ENCODE peak calls at places on chromosome 1, in seven cellular contexts. N, X, K, R, U, P and I are unnamed samples.

GRCh38 chr1:923131-923990 is at the start of gene SAMD11:
- DNase-seq in K (peak; percentile 88), U (peak; percentile 68), P (peak; percentile 40), N (peak; percentile 80), X (peak; percentile 94), R (peak; percentile 51), I (peak; percentile 88)

GRCh38 chr1:234758851-234759250 is 148.9 kb upstream of the IRF2BP2 start:
- DNase-seq in U (no peak), N (peak; percentile 45), P (no peak), X (no peak), R (no peak), K (no peak), I (peak; percentile 59)

GRCh38 chr1:4687943-4688342 is 33.5 kb downstream of the AJAP1 start:
- DNase-seq in P (no peak), X (no peak), U (no peak), R (no peak), N (no peak), K (no peak), I (no peak)

GRCh38 chr1:75345538-75346292 is 211.5 kb downstream of the LHX8 start:
- DNase-seq in U (no peak), X (no peak), N (peak; percentile 52), P (no peak), K (no peak), R (no peak), I (peak; percentile 6)

GRCh38 chr1:200336111-200336845 is 73.6 kb downstream of the ZNF281 start:
- DNase-seq in N (peak; percentile 60), P (peak; percentile 53), K (no peak), R (no peak), X (no peak), U (no peak), I (peak; percentile 76)

GRCh38 chr1:37274491-37274890 is 199.9 kb upstream of the ZC3H12A start:
- DNase-seq in N (no peak), K (no peak), R (no peak), P (no peak), U (peak; percentile 54), X (no peak), I (no peak)

GRCh38 chr1:176450526-176450925 is 12.4 kb upstream of the PAPPA2 start:
- DNase-seq in R (no peak), N (no peak), U (no peak), K (no peak), X (no peak), P (no peak), I (no peak)

GRCh38 chr1:67817319-67817718 is 15.9 kb downstream of the GNG12 start:
- DNase-seq in K (no peak), R (no peak), P (no peak), N (no peak), X (no peak), U (no peak), I (no peak)

GRCh38 chr1:19121192-19121591 is 88.9 kb downstream of the UBR4 start:
- DNase-seq in U (no peak), K (no peak), P (no peak), N (no peak), R (no peak), X (no peak), I (no peak)

GRCh38 chr1:164188507-164188906 is 370.5 kb upstream of the PBX1 start:
- DNase-seq in R (no peak), U (no peak), K (no peak), N (no peak), P (no peak), X (peak; percentile 38), I (no peak)

GRCh38 chr1:159913451-159914192 is 11.7 kb downstream of the TAGLN2 start:
- DNase-seq in X (no peak), K (no peak), P (no peak), U (peak; percentile 85), N (no peak), R (no peak), I (no peak)

GRCh38 chr1:24966121-24966723 is 36.1 kb upstream of the RUNX3 start:
- DNase-seq in K (no peak), X (no peak), P (no peak), R (no peak), N (no peak), U (no peak), I (no peak)

GRCh38 chr1:214823311-214824117 is 220.5 kb downstream of the CENPF start:
- DNase-seq in X (no peak), N (no peak), R (no peak), P (no peak), U (peak; percentile 37), K (no peak), I (no peak)

GRCh38 chr1:244302889-244303609 is 148.7 kb downstream of the ADSS2 start:
- DNase-seq in K (no peak), R (no peak), U (no peak), X (peak; percentile 14), N (peak; percentile 51), P (no peak), I (peak; percentile 39)

GRCh38 chr1:196651637-196652215 is at the start of gene CFH:
- DNase-seq in X (no peak), K (no peak), U (no peak), P (no peak), N (peak; percentile 96), R (no peak), I (peak; percentile 74)

GRCh38 chr1:230255116-230255515 is 171.0 kb downstream of the PGBD5 start:
- DNase-seq in R (no peak), P (no peak), N (no peak), U (no peak), X (no peak), K (no peak), I (no peak)

GRCh38 chr1:31575373-31576140 is 758 bp upstream of the TINAGL1 start:
- DNase-seq in P (peak; percentile 93), R (no peak), K (no peak), X (no peak), N (no peak), U (no peak), I (no peak)

GRCh38 chr1:223716302-223716862 is 4.0 kb downstream of the CAPN2 start:
- DNase-seq in R (no peak), K (no peak), X (no peak), P (no peak), N (no peak), U (no peak), I (peak; percentile 74)

GRCh38 chr1:240219104-240219503 is 127.4 kb downstream of the FMN2 start:
- DNase-seq in N (no peak), P (no peak), R (no peak), K (no peak), X (no peak), U (no peak), I (no peak)

GRCh38 chr1:9822490-9822889 is 1.3 kb downstream of the CLSTN1 start:
- DNase-seq in K (no peak), U (no peak), N (peak; percentile 26), R (no peak), X (no peak), P (no peak), I (peak; percentile 46)

GRCh38 chr1:8397511-8397910 is 79.6 kb downstream of the SLC45A1 start:
- DNase-seq in X (no peak), N (peak; percentile 53), R (no peak), U (no peak), K (no peak), P (no peak), I (peak; percentile 74)

GRCh38 chr1:234199476-234200127 is 173.7 kb upstream of the COA6 start:
- DNase-seq in N (no peak), P (no peak), X (no peak), K (no peak), U (no peak), R (no peak), I (no peak)

DNA sequence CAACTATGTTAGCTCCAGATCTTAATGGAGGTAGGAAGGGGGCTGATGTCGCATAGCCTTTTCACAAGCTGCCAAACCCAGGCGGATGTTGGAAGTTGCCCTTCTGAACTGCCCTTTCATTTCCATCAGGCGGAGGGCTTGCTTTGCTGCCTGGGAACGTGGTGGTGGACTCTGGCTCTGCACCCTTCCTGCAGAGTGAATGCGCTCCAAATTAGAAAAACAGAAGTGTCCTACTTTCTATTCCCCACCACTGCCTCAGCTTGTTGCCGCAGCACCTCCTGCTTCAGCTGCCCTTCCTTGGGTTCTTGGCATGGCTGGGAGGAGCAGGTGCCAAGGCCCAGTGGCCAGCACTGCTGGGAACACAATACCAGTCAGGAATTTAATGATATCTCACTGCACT is 60.6 kb downstream of the AK4 start:
- DNase-seq in R (no peak), X (no peak), N (no peak), P (peak; percentile 32), U (peak; percentile 37), K (no peak), I (no peak)
- TF ChIP-seq CTCF in R (no peak), X (no peak), N (no peak), P (no peak), U (no peak), K (no peak), I (no peak)

DNA sequence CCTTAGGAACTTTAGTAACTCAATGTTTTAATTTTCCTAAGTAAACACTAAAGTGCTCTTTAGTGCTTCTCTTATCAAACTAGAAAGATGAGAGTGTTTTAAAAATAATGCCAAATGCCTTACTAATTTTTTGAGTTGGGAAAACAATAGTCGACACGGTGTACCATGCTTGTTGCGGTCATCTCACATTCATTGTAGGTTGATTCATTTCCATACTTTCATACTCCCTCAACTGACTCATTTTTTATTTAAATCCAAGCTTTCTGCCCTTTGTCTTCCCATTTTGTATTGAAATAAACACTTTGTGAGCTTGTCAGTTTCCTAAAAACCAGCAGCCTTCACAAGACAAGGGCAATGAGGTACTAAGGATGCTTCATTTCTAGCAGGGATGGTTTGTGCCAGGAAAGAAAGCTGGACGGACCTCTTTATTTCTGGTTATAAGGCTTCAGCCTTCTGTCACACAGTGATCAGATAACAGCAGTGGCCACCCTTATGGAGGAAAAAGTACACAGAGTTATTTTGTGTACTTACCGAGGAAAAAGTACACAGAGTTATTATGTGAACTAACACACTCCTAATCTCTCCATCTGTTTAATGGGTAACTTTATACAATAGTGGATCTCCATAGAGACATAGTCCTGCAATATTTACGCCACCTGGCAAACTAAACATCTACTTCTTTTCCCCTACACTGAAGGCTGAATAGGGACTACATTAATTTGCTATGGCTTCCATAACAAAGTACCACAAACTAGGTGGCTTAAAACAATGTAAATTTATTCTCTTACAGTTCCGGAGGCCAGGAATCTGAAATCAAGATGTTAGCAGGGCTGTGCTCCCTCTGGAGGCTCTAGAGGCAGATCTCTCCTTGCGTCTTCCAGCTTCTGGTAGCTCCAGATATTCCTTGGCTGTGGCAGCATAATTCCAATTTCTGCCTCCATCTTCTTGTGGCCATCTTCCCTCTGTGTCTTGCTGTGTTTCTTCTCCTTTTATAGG is 13.0 kb upstream of the CCDC190 start:
- DNase-seq in K (no peak), R (no peak), X (no peak), P (peak; percentile 75), U (no peak), N (peak; percentile 88), I (peak; percentile 52)
- TF ChIP-seq CTCF in K (no peak), R (no peak), X (no peak), P (no peak), U (no peak), N (peak; percentile 76), I (peak; percentile 32)

DNA sequence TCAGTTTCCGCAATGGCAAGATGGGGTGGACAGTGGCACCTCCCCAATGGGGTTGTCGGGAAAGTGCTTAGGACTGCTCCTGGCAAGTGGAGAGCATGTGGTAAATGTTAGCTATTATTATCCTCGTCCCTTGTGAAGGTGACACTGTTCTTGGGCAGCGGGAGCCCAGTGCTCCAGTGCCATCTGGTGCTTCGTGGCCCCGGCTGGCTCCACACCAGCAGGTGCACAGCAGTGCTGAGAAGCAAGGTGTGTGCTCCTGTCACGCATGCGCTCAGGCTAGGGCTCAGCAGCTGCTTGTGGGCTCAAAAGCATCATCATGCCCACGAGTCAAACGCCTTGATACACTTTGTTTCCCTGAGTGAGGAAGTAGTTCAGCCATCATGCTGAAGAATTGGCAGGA is 24.9 kb upstream of the KCNC4 start:
- DNase-seq in X (no peak), K (no peak), N (no peak), R (no peak), P (no peak), U (no peak), I (no peak)
- TF ChIP-seq CTCF in X (no peak), K (no peak), N (no peak), R (no peak), P (no peak), U (no peak), I (no peak)

GRCh38 chr1:41847733-41848132 is 71.0 kb downstream of the HIVEP3 start:
- DNase-seq in U (no peak), P (no peak), X (no peak), N (no peak), K (no peak), R (no peak), I (no peak)
- TF ChIP-seq CTCF in U (no peak), P (no peak), X (no peak), N (no peak), K (no peak), R (no peak), I (no peak)